ENCODE peak calls at places on chromosome 4, in seven cellular contexts. T is putamen; A is fibroblast of mammary gland; D is kidney glomerular epithelial cell; U is astrocyte; S is CD4-positive, alpha-beta memory T cell; G is adrenal gland. Q is an unnamed sample.

GRCh38 chr4:138216272-138216867 is 25.8 kb downstream of the SLC7A11 start:
- DNase-seq in S (no peak), T (no peak), A (no peak), U (no peak), D (no peak), G (no peak), Q (no peak)

GRCh38 chr4:15250021-15250441 is 177.8 kb upstream of the C1QTNF7 start:
- DNase-seq in D (no peak), A (peak), U (peak), G (no peak), S (no peak), T (no peak), Q (peak)

GRCh38 chr4:126762651-126763247 is 870.0 kb upstream of the INTU start:
- DNase-seq in A (peak), U (no peak), G (no peak), S (no peak), D (no peak), T (no peak), Q (no peak)

GRCh38 chr4:131644619-131645018 is 1504.5 kb upstream of the PCDH10 start:
- DNase-seq in A (peak), S (no peak), T (no peak), D (peak), U (no peak), G (no peak), Q (peak)

GRCh38 chr4:138761638-138762205 is 253.9 kb upstream of the NOCT start:
- DNase-seq in A (peak), D (no peak), G (no peak), U (peak), T (no peak), S (no peak), Q (peak)

GRCh38 chr4:26105815-26106699 is 192.0 kb downstream of the SMIM20 start:
- DNase-seq in D (no peak), T (no peak), G (no peak), A (peak), S (no peak), U (peak), Q (peak)

GRCh38 chr4:150176559-150176958 is 98.3 kb downstream of the DCLK2 start:
- DNase-seq in A (peak), U (peak), S (no peak), D (no peak), T (no peak), G (no peak), Q (peak)

GRCh38 chr4:158754385-158755180 is 14.2 kb upstream of the FNIP2 start:
- DNase-seq in D (no peak), S (no peak), G (no peak), U (peak), T (no peak), A (no peak), Q (peak)

GRCh38 chr4:88866862-88867550 is 169.4 kb upstream of the NAP1L5 start:
- DNase-seq in G (no peak), S (no peak), T (no peak), D (no peak), A (peak), U (no peak), Q (no peak)

GRCh38 chr4:1336079-1336478 is 10.9 kb upstream of the UVSSA start:
- DNase-seq in S (no peak), D (no peak), U (no peak), T (no peak), G (no peak), A (peak), Q (peak)

GRCh38 chr4:123278755-123279154 is 117.8 kb upstream of the SPRY1 start:
- DNase-seq in U (no peak), A (no peak), D (no peak), G (no peak), T (no peak), S (no peak), Q (no peak)

GRCh38 chr4:146577111-146577510 is 55.4 kb upstream of the SLC10A7 start:
- DNase-seq in T (no peak), S (no peak), G (no peak), D (no peak), A (peak), U (peak), Q (peak)

GRCh38 chr4:184899261-184900134 is 73.7 kb upstream of the ACSL1 start:
- DNase-seq in T (no peak), S (no peak), D (peak), G (no peak), A (no peak), U (no peak), Q (no peak)